ENCODE peak calls at places on chromosomes 5 and 9, in seven cellular contexts. Q is LoVo; A is left lobe of liver; F is NCI-H2029; S is germinal center; C is stimulated activated CD8-positive, alpha-beta memory T cell treated with anti-CD3 and anti-CD28 coated beads, Interleukin-2, amount 100 ng/mL, for 48 hours; I is HCEC 1CT. J is an unnamed sample.

GRCh38 chr5:113095831-113096230 is 119.2 kb downstream of the DCP2 start:
- DNase-seq in C (no peak), F (no peak), I (no peak), Q (no peak), S (no peak), A (no peak), J (no peak)

GRCh38 chr9:38337706-38338264 is 54.7 kb upstream of the ALDH1B1 start:
- DNase-seq in S (no peak), A (peak), Q (no peak), C (no peak), F (no peak), I (no peak), J (no peak)

GRCh38 chr9:91207889-91208651 is 153.6 kb downstream of the AUH start:
- DNase-seq in A (peak), F (no peak), C (no peak), I (peak), S (peak), Q (no peak), J (peak)

GRCh38 chr5:143166661-143167420 is 236.6 kb downstream of the NR3C1 start:
- DNase-seq in I (no peak), Q (peak), F (no peak), S (no peak), A (no peak), C (no peak), J (no peak)

GRCh38 chr5:125654392-125654791 is 768.8 kb upstream of the GRAMD2B start:
- DNase-seq in A (no peak), F (no peak), I (no peak), C (no peak), Q (no peak), S (no peak), J (no peak)

GRCh38 chr5:39654715-39655114 is 229.9 kb upstream of the DAB2 start:
- DNase-seq in F (no peak), Q (no peak), A (no peak), S (no peak), I (no peak), C (no peak), J (no peak)

GRCh38 chr5:93586948-93587918 is 4.2 kb downstream of the NR2F1 start:
- DNase-seq in I (peak), S (no peak), A (no peak), F (no peak), C (no peak), Q (no peak), J (peak)

GRCh38 chr5:116063950-116064349 is 20.9 kb upstream of the COMMD10 start:
- DNase-seq in S (no peak), Q (no peak), C (no peak), F (no peak), A (no peak), I (no peak), J (no peak)

GRCh38 chr5:2206244-2207108 is 323.8 kb upstream of the IRX4 start:
- DNase-seq in S (no peak), Q (no peak), C (no peak), I (no peak), A (peak), F (no peak), J (no peak)

GRCh38 chr5:33925278-33925677 is 10.9 kb upstream of the RXFP3 start:
- DNase-seq in Q (no peak), C (no peak), S (no peak), I (no peak), A (no peak), F (no peak), J (no peak)

GRCh38 chr5:11588803-11589202 is 315.4 kb downstream of the CTNND2 start:
- DNase-seq in Q (no peak), S (no peak), C (no peak), A (no peak), F (no peak), I (no peak), J (no peak)

GRCh38 chr5:82939326-82939725 is 137.9 kb downstream of the TMEM167A start:
- DNase-seq in F (no peak), Q (no peak), S (no peak), A (no peak), I (no peak), C (no peak), J (no peak)

GRCh38 chr5:82659114-82659513 is 381.0 kb upstream of the RPS23 start:
- DNase-seq in F (no peak), Q (no peak), S (no peak), A (no peak), I (no peak), C (no peak), J (no peak)

GRCh38 chr5:168377525-168377924 is 86.1 kb downstream of the WWC1 start:
- DNase-seq in S (no peak), Q (no peak), C (no peak), I (no peak), A (no peak), F (no peak), J (no peak)

GRCh38 chr9:87214991-87215390 is 267.7 kb upstream of the GAS1 start:
- DNase-seq in A (no peak), S (no peak), I (no peak), F (no peak), Q (no peak), C (no peak), J (no peak)

GRCh38 chr5:147530801-147531389 is 21.0 kb upstream of the DPYSL3 start:
- DNase-seq in F (no peak), C (no peak), Q (no peak), S (no peak), A (no peak), I (peak), J (peak)

GRCh38 chr5:36156124-36156601 is 4.3 kb downstream of the SKP2 start:
- DNase-seq in C (no peak), A (no peak), I (peak), Q (no peak), S (no peak), F (no peak), J (peak)